ENCODE peak calls at places on chromosome 11, in four cellular contexts. Y is stimulated activated CD8-positive, alpha-beta memory T cell treated with anti-CD3 and anti-CD28 coated beads, Interleukin-7, amount 100 ng/mL, for 24 hours; N is PC-9; O is NCI-H226. W is an unnamed sample.

GRCh38 chr11:22792497-22792896 is 37.1 kb downstream of the SVIP start:
- DNase-seq in Y (no peak), N (peak; percentile 49), O (no peak), W (no peak)

GRCh38 chr11:121802542-121802941 is 313.5 kb downstream of the BLID start:
- DNase-seq in Y (no peak), N (peak; percentile 29), O (no peak), W (no peak)

GRCh38 chr11:79437274-79437980 is 3.4 kb downstream of the TENM4 start:
- DNase-seq in Y (no peak), N (no peak), O (no peak), W (no peak)

GRCh38 chr11:25702417-25702816 is 629.5 kb upstream of the ANO3 start:
- DNase-seq in Y (no peak), N (no peak), O (no peak), W (no peak)

GRCh38 chr11:31509017-31509411 is 408 bp downstream of the IMMP1L start:
- DNase-seq in Y (no peak), N (no peak), O (no peak), W (no peak)

GRCh38 chr11:598005-598680 is 17.6 kb downstream of the IRF7 start:
- DNase-seq in Y (no peak), N (no peak), O (no peak), W (no peak)

GRCh38 chr11:2542406-2542805 is 97.6 kb downstream of the KCNQ1 start:
- DNase-seq in Y (no peak), N (no peak), O (no peak), W (no peak)

GRCh38 chr11:62715150-62716130 is 8.0 kb downstream of the GNG3 start:
- DNase-seq in Y (no peak), N (no peak), O (no peak), W (no peak)

GRCh38 chr11:67354314-67355022 is 1.1 kb upstream of the POLD4 start:
- DNase-seq in Y (no peak), N (peak; percentile 97), O (peak; percentile 97), W (no peak)